ENCODE peak calls at places on chromosome 9, in four cellular contexts. Y is K562, U is keratinocyte, M is endothelial cell of umbilical vein. D is an unnamed sample. For H3K9me1, the result is how much of the 10 kb centered on the place peaks cover.

GRCh38 chr9:89410709-89411111 is 87.2 kb downstream of the SEMA4D start:
- DNase-seq in Y (no peak), U (no peak), M (no peak), D (no peak)

GRCh38 chr9:124307379-124308030 is 49.8 kb downstream of the NEK6 start:
- DNase-seq in Y (no peak), U (no peak), M (no peak), D (no peak)

GRCh38 chr9:89553451-89554020 is 51.3 kb upstream of the GADD45G start:
- DNase-seq in Y (no peak), U (no peak), M (no peak), D (no peak)

GRCh38 chr9:21031091-21031817 is at the start of gene HACD4:
- DNase-seq in Y (no peak), U (no peak), M (peak), D (peak)

GRCh38 chr9:23659346-23660006 is 166.6 kb downstream of the ELAVL2 start:
- DNase-seq in Y (no peak), U (no peak), M (no peak), D (no peak)

GRCh38 chr9:91724609-91725505 is 225.2 kb downstream of the ROR2 start:
- DNase-seq in Y (no peak), U (no peak), M (no peak), D (no peak)

GRCh38 chr9:33187519-33188218 is 20.5 kb upstream of the B4GALT1 start:
- DNase-seq in Y (no peak), U (no peak), M (no peak), D (peak)

GRCh38 chr9:110255417-110256141 is 728 bp downstream of the TXN start:
- DNase-seq in Y (peak), U (no peak), M (peak), D (peak)

GRCh38 chr9:35482071-35482470 is 7.8 kb upstream of the RUSC2 start:
- DNase-seq in Y (no peak), U (no peak), M (no peak), D (peak)

GRCh38 chr9:12463641-12464040 is 229.5 kb upstream of the TYRP1 start:
- DNase-seq in Y (no peak), U (no peak), M (no peak), D (no peak)

GRCh38 chr9:109751253-109751652 is 28.7 kb upstream of the PALM2AKAP2 start:
- DNase-seq in Y (no peak), U (no peak), M (no peak), D (peak)

GRCh38 chr9:16884952-16885513 is 14.6 kb upstream of the BNC2 start:
- DNase-seq in Y (no peak), U (no peak), M (no peak), D (peak)

GRCh38 chr9:137372693-137373610 is 50.0 kb downstream of the EXD3 start:
- DNase-seq in Y (no peak), U (no peak), M (no peak), D (no peak)

GRCh38 chr9:123225995-123226394 is 42.4 kb downstream of the STRBP start:
- DNase-seq in Y (no peak), U (peak), M (no peak), D (peak)

GRCh38 chr9:73441890-73442818 is 290.5 kb downstream of the ANXA1 start:
- DNase-seq in Y (no peak), U (no peak), M (no peak), D (no peak)

GRCh38 chr9:117718085-117718484 is 13.9 kb downstream of the TLR4 start:
- DNase-seq in Y (no peak), U (no peak), M (peak), D (no peak)

GRCh38 chr9:91119679-91120078 is 242.0 kb downstream of the AUH start:
- DNase-seq in Y (no peak), U (no peak), M (no peak), D (peak)

GRCh38 chr9:107542401-107542800 is 52.8 kb upstream of the KLF4 start:
- DNase-seq in Y (no peak), U (no peak), M (no peak), D (no peak)

GRCh38 chr9:97510797-97511761 is 9.6 kb downstream of the TMOD1 start:
- DNase-seq in Y (no peak), U (no peak), M (peak), D (peak)

GRCh38 chr9:114929166-114929565 is 1.2 kb downstream of the TNFSF8 start:
- DNase-seq in Y (no peak), U (no peak), M (no peak), D (no peak)

GRCh38 chr9:5870691-5871090 is 20.0 kb upstream of the MLANA start:
- DNase-seq in Y (no peak), U (no peak), M (peak), D (no peak)

GRCh38 chr9:21523021-21524014 is 41.2 kb upstream of the IFNE start:
- DNase-seq in Y (no peak), U (no peak), M (no peak), D (no peak)

GRCh38 chr9:33350310-33350709 is 52.1 kb downstream of the AQP7 start:
- DNase-seq in Y (no peak), U (no peak), M (peak), D (peak)

GRCh38 chr9:128422783-128423150 is 2.1 kb downstream of the CERCAM start:
- DNase-seq in Y (no peak), U (no peak), M (no peak), D (no peak)

GRCh38 chr9:83034587-83034986 is 28.4 kb downstream of the RASEF start:
- DNase-seq in Y (no peak), U (peak), M (no peak), D (peak)

GRCh38 chr9:137176302-137177182 is 4.7 kb upstream of the TMEM210 start:
- DNase-seq in Y (peak), U (no peak), M (peak), D (peak)

GRCh38 chr9:82090041-82090440 is 101.5 kb downstream of the SPATA31D1 start:
- DNase-seq in Y (no peak), U (no peak), M (no peak), D (no peak)

GRCh38 chr9:22682536-22683392 is 236.1 kb downstream of the DMRTA1 start:
- DNase-seq in Y (no peak), U (no peak), M (no peak), D (peak)

GRCh38 chr9:34403554-34404380 is 27.1 kb upstream of the MYORG start:
- DNase-seq in Y (peak), U (peak), M (peak), D (peak)

GRCh38 chr9:109098960-109099308 is 20.8 kb downstream of the TMEM245 start:
- DNase-seq in Y (no peak), U (no peak), M (no peak), D (no peak)

GRCh38 chr9:124392254-124392653 is 23.0 kb downstream of the PSMB7 start:
- DNase-seq in Y (no peak), U (no peak), M (no peak), D (no peak)

GRCh38 chr9:92607773-92608172 is 62.2 kb downstream of the IPPK start:
- DNase-seq in Y (no peak), U (no peak), M (peak), D (peak)

GRCh38 chr9:112601646-112602045 is 115.0 kb downstream of the KIAA1958 start:
- DNase-seq in Y (no peak), U (no peak), M (no peak), D (peak)

GRCh38 chr9:97575673-97576048 is 57.5 kb downstream of the TSTD2 start:
- DNase-seq in Y (no peak), U (no peak), M (no peak), D (no peak)

GRCh38 chr9:121292801-121293241 is 24.9 kb downstream of the GSN start:
- DNase-seq in Y (no peak), U (no peak), M (no peak), D (no peak)

GRCh38 chr9:38362912-38363588 is 29.5 kb upstream of the ALDH1B1 start:
- DNase-seq in Y (peak), U (no peak), M (peak), D (peak)

GRCh38 chr9:122213589-122214413 is 15.0 kb downstream of the LHX6 start:
- DNase-seq in Y (peak), U (peak), M (no peak), D (no peak)

GRCh38 chr9:13508086-13508485 is 228.6 kb upstream of the MPDZ start:
- DNase-seq in Y (no peak), U (no peak), M (no peak), D (no peak)

GRCh38 chr9:13500034-13500433 is 220.5 kb upstream of the MPDZ start:
- DNase-seq in Y (no peak), U (no peak), M (no peak), D (no peak)

GRCh38 chr9:13502503-13502902 is 223.0 kb upstream of the MPDZ start:
- DNase-seq in Y (no peak), U (no peak), M (no peak), D (no peak)

DNA sequence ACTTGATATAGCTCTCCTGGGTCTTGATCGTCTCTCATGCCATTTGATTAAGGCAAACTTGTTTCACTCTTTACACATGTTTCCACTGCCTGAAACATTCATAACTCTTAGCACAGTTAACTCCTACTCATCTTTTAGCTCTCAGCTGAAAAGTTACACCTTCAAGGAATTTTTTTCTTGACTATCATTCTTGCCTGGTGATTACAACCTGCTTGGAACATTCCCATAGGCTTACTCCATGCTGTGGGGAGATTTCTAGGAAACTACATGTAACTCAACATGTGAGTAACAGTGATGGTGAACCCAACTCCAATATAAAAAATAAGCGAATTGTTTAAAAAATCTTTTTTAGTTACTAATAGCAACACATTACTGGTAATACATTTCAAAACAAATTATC is 224.1 kb upstream of the MPDZ start:
- DNase-seq in Y (no peak), U (no peak), M (no peak), D (no peak)
- H3K9me1 ChIP-seq in Y (under half), U (under half), M (under half), D (under half)

GRCh38 chr9:105064248-105065118 is 136.5 kb upstream of the ABCA1 start:
- DNase-seq in Y (no peak), U (peak), M (peak), D (peak)
- H3K9me1 ChIP-seq in Y (under half), U (under half), M (under half), D (under half)

GRCh38 chr9:131036071-131036470 is 27.1 kb downstream of the LAMC3 start:
- DNase-seq in Y (no peak), U (no peak), M (no peak), D (no peak)
- H3K9me1 ChIP-seq in Y (under half), U (under half), M (under half), D (under half)

DNA sequence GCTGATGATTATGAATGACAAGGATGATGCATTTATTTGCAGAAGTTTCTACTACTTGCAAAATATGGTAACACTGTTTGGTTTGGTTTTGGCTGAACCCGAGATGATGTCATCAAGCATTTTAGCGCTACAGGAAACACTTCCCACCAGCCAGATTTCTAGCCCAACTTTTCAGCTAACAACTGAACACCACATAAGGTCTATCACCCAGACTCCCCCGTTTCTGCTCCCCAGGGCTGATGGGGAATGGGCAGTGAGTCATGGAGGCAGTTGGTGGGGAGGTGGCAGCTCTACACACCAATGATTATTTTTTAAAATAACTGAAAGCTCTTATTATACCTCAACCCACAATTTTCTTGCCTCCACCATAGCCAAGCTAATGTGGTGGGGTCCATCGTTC is 302.9 kb downstream of the CEMIP2 start:
- DNase-seq in Y (no peak), U (no peak), M (no peak), D (no peak)
- H3K9me1 ChIP-seq in Y (under half), U (under half), M (under half), D (under half)

GRCh38 chr9:3858961-3859360 is 333.2 kb upstream of the RFX3 start:
- DNase-seq in Y (no peak), U (no peak), M (no peak), D (peak)

GRCh38 chr9:3855601-3856328 is 330.0 kb upstream of the RFX3 start:
- DNase-seq in Y (no peak), U (no peak), M (no peak), D (no peak)

GRCh38 chr9:3852545-3852944 is 326.7 kb upstream of the RFX3 start:
- DNase-seq in Y (no peak), U (no peak), M (no peak), D (no peak)

GRCh38 chr9:3857673-3858072 is 331.9 kb upstream of the RFX3 start:
- DNase-seq in Y (no peak), U (peak), M (no peak), D (peak)

DNA sequence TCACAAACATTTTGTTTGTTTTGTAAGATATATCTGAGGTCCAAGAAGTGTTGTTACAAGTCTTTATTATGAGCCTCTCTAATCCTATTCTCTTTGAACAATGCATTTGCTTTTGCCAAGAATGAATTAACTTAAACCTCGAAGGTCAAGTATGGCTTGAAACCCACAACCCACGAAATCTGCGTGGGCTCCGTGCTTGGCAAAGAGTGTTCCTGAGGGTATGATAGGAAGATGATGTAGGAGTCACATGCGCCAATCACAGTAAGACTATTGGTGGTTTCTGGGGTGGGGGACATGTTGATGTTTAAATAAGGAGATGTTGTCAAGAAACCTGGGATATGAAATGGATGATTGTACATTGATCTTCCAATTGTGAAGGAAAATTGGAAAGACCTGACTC is 330.8 kb upstream of the RFX3 start:
- DNase-seq in Y (no peak), U (no peak), M (no peak), D (peak)
- H3K9me1 ChIP-seq in Y (under half), U (under half), M (under half), D (under half)

DNA sequence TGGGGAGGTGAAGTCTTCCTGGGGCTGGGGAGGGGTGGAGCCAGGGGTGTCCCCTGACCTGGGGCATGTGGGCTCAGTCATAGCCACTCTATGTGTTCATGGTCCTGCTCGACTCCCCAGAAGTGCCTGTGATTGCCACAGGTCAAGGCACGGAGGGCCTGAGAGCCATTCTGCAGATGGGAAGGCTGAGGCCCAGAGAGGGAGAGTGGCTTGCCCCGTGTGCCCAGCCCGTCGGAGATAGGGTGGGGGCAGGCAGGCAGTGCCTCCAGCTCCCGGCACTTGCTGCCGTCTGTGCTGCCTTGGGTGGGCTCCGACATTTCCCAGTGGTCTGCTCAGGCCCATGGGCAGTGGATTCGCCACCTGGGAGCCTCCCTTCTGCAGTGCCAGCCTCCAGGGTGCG is 74.0 kb downstream of the RXRA start:
- DNase-seq in Y (no peak), U (no peak), M (no peak), D (no peak)
- H3K9me1 ChIP-seq in Y (under half), U (under half), M (under half), D (under half)

DNA sequence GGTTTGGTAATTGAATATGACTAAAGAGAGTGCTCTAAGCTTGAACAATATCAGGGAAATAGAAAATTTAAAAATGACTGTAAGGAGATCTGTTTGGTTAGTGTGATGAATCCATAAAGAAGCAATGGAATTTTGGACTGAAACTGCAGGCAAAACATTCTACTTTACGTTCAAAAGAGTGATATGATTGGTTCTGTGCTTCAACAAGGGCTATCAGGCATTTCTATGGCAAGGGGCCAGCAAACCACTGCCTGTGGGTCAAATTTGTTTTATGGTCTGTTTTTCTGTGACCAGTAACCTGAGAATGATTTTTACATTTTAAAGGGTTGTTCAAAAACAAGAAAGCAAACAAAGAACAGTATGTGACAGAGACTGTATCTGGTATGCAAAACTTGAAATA is 332.9 kb upstream of the KLF9 start:
- DNase-seq in Y (no peak), U (no peak), M (no peak), D (no peak)
- H3K9me1 ChIP-seq in Y (under half), U (under half), M (under half), D (under half)

D was measured in IMR-90.